ENCODE peak calls at places on chromosome 10, in five cellular contexts. H is foreskin fibroblast, T is uterus, R is endothelial cell, M is fibroblast of villous mesenchyme. X is an unnamed sample.

GRCh38 chr10:16909271-16909767 is 92.1 kb upstream of the RSU1 start:
- DNase-seq in M (peak), R (no peak), H (peak), T (no peak), X (no peak)

GRCh38 chr10:131178956-131179355 is 132.6 kb downstream of the TCERG1L start:
- DNase-seq in M (no peak), T (no peak), R (no peak), H (no peak), X (peak)

GRCh38 chr10:29623797-29624196 is 11.0 kb downstream of the SVIL start:
- DNase-seq in T (no peak), R (no peak), M (no peak), H (peak), X (no peak)

GRCh38 chr10:49538381-49539319 is at the start of gene ERCC6:
- DNase-seq in R (peak), H (peak), T (peak), M (peak), X (peak)

GRCh38 chr10:102452672-102453340 is 1.5 kb upstream of the C10orf95 start:
- DNase-seq in H (peak), M (peak), R (no peak), T (no peak), X (no peak)

GRCh38 chr10:69716711-69717560 is 84.8 kb upstream of the COL13A1 start:
- DNase-seq in R (peak), H (peak), T (no peak), M (peak), X (peak)

GRCh38 chr10:132836832-132837540 is 51.0 kb upstream of the NKX6-2 start:
- DNase-seq in R (peak), T (peak), H (peak), M (peak), X (peak)

GRCh38 chr10:88754272-88754671 is 5.5 kb upstream of the LIPN start:
- DNase-seq in R (no peak), H (peak), M (peak), T (no peak), X (no peak)

GRCh38 chr10:42989481-42989921 is 87.4 kb upstream of the RET start:
- DNase-seq in R (no peak), M (no peak), H (no peak), T (peak), X (peak)

GRCh38 chr10:101466016-101466912 is 112.3 kb downstream of the BTRC start:
- DNase-seq in H (no peak), T (no peak), M (no peak), R (no peak), X (no peak)

GRCh38 chr10:62548686-62549085 is 174.5 kb downstream of the ZNF365 start:
- DNase-seq in H (no peak), R (no peak), T (no peak), M (no peak), X (no peak)

GRCh38 chr10:1424648-1425047 is 312.7 kb downstream of the ADARB2 start:
- DNase-seq in M (no peak), T (no peak), R (no peak), H (no peak), X (no peak)

GRCh38 chr10:28853195-28853594 is 175.9 kb downstream of the BAMBI start:
- DNase-seq in T (no peak), M (no peak), H (no peak), R (no peak), X (no peak)

GRCh38 chr10:79392020-79392398 is 44.7 kb downstream of the PPIF start:
- DNase-seq in R (no peak), T (peak), H (no peak), M (no peak), X (no peak)

GRCh38 chr10:72272689-72273409 is 875 bp upstream of the DDIT4 start:
- DNase-seq in M (peak), T (peak), R (peak), H (peak), X (peak)

GRCh38 chr10:63547628-63548356 is 26.6 kb downstream of the REEP3 start:
- DNase-seq in M (no peak), H (peak), R (no peak), T (no peak), X (no peak)

GRCh38 chr10:35092851-35093250 is 2.7 kb upstream of the CUL2 start:
- DNase-seq in M (no peak), H (no peak), R (no peak), T (no peak), X (no peak)
- TF ChIP-seq CTCF in M (no peak), H (no peak), R (no peak), T (no peak), X (no peak)

DNA sequence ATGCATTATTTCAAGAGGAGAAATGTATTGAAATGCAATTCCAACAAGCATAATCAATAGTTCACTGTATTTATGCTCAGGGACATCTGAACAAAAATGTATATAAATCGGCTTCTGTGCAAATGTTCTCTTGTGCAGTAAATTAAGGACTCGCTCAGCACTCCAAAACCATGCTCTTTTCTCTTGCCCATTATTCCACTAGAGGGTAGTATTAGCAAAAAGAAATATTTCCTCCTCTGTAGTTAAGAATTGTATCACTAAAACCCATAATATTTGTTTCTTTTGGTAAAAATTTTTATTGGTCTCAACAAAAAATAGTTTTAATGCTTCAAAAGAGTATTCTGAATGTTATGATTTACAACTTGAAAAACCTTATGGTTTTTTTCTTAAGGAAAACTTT is 803.1 kb downstream of the PCDH15 start:
- DNase-seq in H (no peak), R (no peak), T (no peak), M (no peak), X (no peak)
- TF ChIP-seq CTCF in H (no peak), R (peak), T (no peak), M (no peak), X (no peak)

GRCh38 chr10:124383496-124383895 is 35.2 kb downstream of the OAT start:
- DNase-seq in R (no peak), M (no peak), T (no peak), H (no peak), X (no peak)

GRCh38 chr10:124385627-124386185 is 33.0 kb downstream of the OAT start:
- DNase-seq in H (no peak), R (no peak), M (no peak), T (no peak), X (no peak)

GRCh38 chr10:124386186-124387077 is 32.3 kb downstream of the OAT start:
- DNase-seq in H (no peak), M (no peak), T (no peak), R (no peak), X (no peak)

GRCh38 chr10:124384591-124385190 is 34.0 kb downstream of the OAT start:
- DNase-seq in R (no peak), H (no peak), T (no peak), M (no peak), X (no peak)

DNA sequence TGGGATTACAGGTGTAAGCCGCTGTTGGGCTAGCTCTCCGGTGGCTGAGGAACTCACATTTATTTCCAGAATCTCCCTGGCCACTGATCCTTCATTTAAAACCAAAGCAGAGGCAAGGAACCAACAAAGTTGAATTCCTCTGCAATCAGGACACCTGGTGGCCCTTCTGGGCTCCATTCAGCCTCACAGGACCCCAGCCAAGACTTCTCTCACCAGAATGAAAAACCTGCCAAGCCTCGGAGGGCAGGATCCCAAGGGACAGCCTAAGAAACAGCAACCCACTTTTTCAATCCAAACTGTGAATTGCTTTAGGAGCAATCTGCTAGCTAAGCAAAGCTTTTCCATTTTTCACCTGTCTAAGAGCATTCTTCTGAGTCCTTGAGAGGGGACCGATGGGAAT is 34.6 kb downstream of the OAT start:
- DNase-seq in H (no peak), R (no peak), T (no peak), M (no peak), X (peak)
- TF ChIP-seq CTCF in H (no peak), R (no peak), T (no peak), M (peak), X (no peak)

DNA sequence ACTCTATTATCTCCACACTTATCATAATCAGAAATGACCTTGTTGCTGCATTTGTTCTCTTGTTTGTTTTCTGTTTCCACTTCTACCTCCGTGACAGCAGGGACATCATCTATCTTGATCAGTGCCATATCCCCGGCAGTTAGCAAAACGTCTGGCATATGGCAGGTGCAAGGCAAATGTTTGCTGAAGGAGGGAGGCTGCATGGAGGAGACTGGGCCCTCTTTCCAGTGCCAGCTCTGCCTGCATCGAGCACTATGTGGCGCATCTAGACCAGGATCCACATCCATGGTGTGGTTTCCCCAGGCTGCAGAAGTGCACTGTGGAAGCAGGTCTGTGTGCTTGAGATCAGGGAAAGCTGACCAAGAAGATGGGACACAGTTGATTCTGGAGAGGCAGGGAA is 181.2 kb downstream of the KCNMA1 start:
- DNase-seq in M (no peak), T (no peak), H (no peak), R (no peak), X (no peak)
- TF ChIP-seq CTCF in M (no peak), T (no peak), H (no peak), R (no peak), X (no peak)

GRCh38 chr10:93861825-93862224 is 32.0 kb upstream of the SLC35G1 start:
- DNase-seq in R (no peak), M (no peak), H (no peak), T (no peak), X (no peak)

GRCh38 chr10:93854985-93855384 is 38.8 kb upstream of the SLC35G1 start:
- DNase-seq in H (no peak), R (no peak), M (peak), T (no peak), X (no peak)

GRCh38 chr10:93859049-93859655 is 34.6 kb upstream of the SLC35G1 start:
- DNase-seq in T (no peak), R (no peak), M (peak), H (peak), X (no peak)

GRCh38 chr10:93852721-93853120 is 41.1 kb upstream of the SLC35G1 start:
- DNase-seq in H (no peak), T (no peak), R (no peak), M (no peak), X (no peak)

DNA sequence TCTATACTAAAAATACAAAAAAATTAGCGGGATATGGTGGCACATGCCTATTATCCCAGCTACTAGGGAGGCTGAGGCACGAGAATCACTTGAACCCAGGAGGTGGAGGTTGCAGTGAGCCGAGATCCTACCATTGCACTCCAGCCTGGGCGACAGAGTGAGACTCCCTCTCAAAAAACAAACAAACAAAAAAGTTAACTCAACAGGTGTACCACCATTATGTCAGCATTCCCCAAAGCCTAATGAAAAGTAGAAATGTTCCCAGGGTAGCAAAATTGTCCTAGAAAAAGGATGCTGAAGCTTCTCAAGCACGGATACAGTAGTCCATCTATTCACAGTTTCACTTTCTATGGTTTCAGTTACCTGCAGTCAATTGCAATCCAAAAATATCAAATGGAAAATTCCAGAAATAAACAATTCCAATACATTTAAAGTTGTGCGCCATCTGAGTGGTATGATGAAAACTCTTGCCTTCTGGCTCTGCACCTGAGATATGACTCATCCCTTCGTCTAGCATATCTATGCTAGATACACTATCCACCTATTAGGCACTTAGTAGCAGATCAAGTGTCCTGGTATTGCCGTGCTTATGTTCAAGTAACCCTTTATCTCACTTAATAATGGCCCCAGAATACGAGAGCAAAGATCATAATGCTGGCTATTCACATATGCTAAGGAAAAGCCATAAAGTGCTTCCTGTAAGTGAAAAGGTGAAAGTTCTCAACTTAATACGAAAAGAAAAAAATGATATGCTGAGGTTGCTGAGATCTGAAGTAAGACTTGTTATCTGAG is 37.2 kb upstream of the SLC35G1 start:
- DNase-seq in T (no peak), M (no peak), H (no peak), R (no peak), X (no peak)
- TF ChIP-seq CTCF in T (no peak), M (no peak), H (no peak), R (no peak), X (no peak)

GRCh38 chr10:26887611-26888215 is 27.0 kb upstream of the ABI1 start:
- DNase-seq in M (no peak), H (peak), R (no peak), T (no peak), X (no peak)
- TF ChIP-seq CTCF in M (no peak), H (no peak), R (no peak), T (no peak), X (no peak)

X was measured in lower leg skin.